ENCODE peak calls at places on chromosomes 7 and 10, in four cellular contexts. One of them, this sample, is unnamed.

GRCh38 chr7:50261593-50261992 is 42.9 kb upstream of the IKZF1 start:
- DNase-seq in thoracic aorta: no peak
- DNase-seq in H9: no peak
- DNase-seq in CD4-positive, alpha-beta T cell: no peak
- DNase-seq in this sample: no peak

GRCh38 chr7:17584822-17585221 is 286.4 kb downstream of the AHR start:
- DNase-seq in thoracic aorta: no peak
- DNase-seq in H9: no peak
- DNase-seq in CD4-positive, alpha-beta T cell: no peak
- DNase-seq in this sample: no peak

GRCh38 chr10:77320852-77321496 is 316.6 kb downstream of the KCNMA1 start:
- DNase-seq in thoracic aorta: no peak
- DNase-seq in H9: no peak
- DNase-seq in CD4-positive, alpha-beta T cell: no peak
- DNase-seq in this sample: no peak

GRCh38 chr10:102222798-102223197 is 3.3 kb upstream of the ELOVL3 start:
- DNase-seq in thoracic aorta: no peak
- DNase-seq in H9: no peak
- DNase-seq in CD4-positive, alpha-beta T cell: no peak
- DNase-seq in this sample: no peak

GRCh38 chr10:1168763-1169162 is 112.6 kb downstream of the WDR37 start:
- DNase-seq in thoracic aorta: no peak
- DNase-seq in H9: no peak
- DNase-seq in CD4-positive, alpha-beta T cell: no peak
- DNase-seq in this sample: no peak

GRCh38 chr10:126259883-126260282 is 128.4 kb downstream of the ADAM12 start:
- DNase-seq in thoracic aorta: no peak
- DNase-seq in H9: no peak
- DNase-seq in CD4-positive, alpha-beta T cell: no peak
- DNase-seq in this sample: no peak

GRCh38 chr10:60299961-60300883 is 89.5 kb downstream of the ANK3 start:
- DNase-seq in thoracic aorta: no peak
- DNase-seq in H9: peak; percentile 64
- DNase-seq in CD4-positive, alpha-beta T cell: no peak
- DNase-seq in this sample: no peak

GRCh38 chr10:43926371-43926770 is 277.7 kb upstream of the ZNF32 start:
- DNase-seq in thoracic aorta: no peak
- DNase-seq in H9: no peak
- DNase-seq in CD4-positive, alpha-beta T cell: no peak
- DNase-seq in this sample: no peak

GRCh38 chr7:132124575-132124974 is 451.7 kb downstream of the PLXNA4 start:
- DNase-seq in thoracic aorta: no peak
- DNase-seq in H9: no peak
- DNase-seq in CD4-positive, alpha-beta T cell: no peak
- DNase-seq in this sample: no peak

GRCh38 chr10:33132626-33133025 is 174.6 kb upstream of the ITGB1 start:
- DNase-seq in thoracic aorta: no peak
- DNase-seq in H9: peak; percentile 51
- DNase-seq in CD4-positive, alpha-beta T cell: peak; percentile 49
- DNase-seq in this sample: no peak

GRCh38 chr7:82091126-82091682 is 321.4 kb upstream of the HGF start:
- DNase-seq in thoracic aorta: no peak
- DNase-seq in H9: no peak
- DNase-seq in CD4-positive, alpha-beta T cell: no peak
- DNase-seq in this sample: no peak

GRCh38 chr10:126119591-126119990 is 223.2 kb downstream of the FANK1 start:
- DNase-seq in thoracic aorta: no peak
- DNase-seq in H9: no peak
- DNase-seq in CD4-positive, alpha-beta T cell: no peak
- DNase-seq in this sample: no peak

GRCh38 chr10:60646966-60647796 is 131.1 kb upstream of the CDK1 start:
- DNase-seq in thoracic aorta: no peak
- DNase-seq in H9: no peak
- DNase-seq in CD4-positive, alpha-beta T cell: peak; percentile 8
- DNase-seq in this sample: peak; percentile 7

GRCh38 chr7:129689995-129690581 is 78.6 kb downstream of the NRF1 start:
- DNase-seq in thoracic aorta: no peak
- DNase-seq in H9: no peak
- DNase-seq in CD4-positive, alpha-beta T cell: no peak
- DNase-seq in this sample: no peak

GRCh38 chr7:1122832-1123501 is 35.1 kb downstream of the GPER1 start:
- DNase-seq in thoracic aorta: no peak
- DNase-seq in H9: no peak
- DNase-seq in CD4-positive, alpha-beta T cell: no peak
- DNase-seq in this sample: no peak

GRCh38 chr10:10330481-10330880 is 687.2 kb upstream of the CELF2 start:
- DNase-seq in thoracic aorta: no peak
- DNase-seq in H9: no peak
- DNase-seq in CD4-positive, alpha-beta T cell: no peak
- DNase-seq in this sample: no peak

GRCh38 chr10:133537551-133538545 is 10.7 kb downstream of the CYP2E1 start:
- DNase-seq in thoracic aorta: no peak
- DNase-seq in H9: no peak
- DNase-seq in CD4-positive, alpha-beta T cell: no peak
- DNase-seq in this sample: no peak
- H3K9me3 ChIP-seq in thoracic aorta: no peaks in the 10 kb centered on the region
- H3K9me3 ChIP-seq in H9: peaks cover 76% of the 10 kb centered on the region
- H3K9me3 ChIP-seq in CD4-positive, alpha-beta T cell: no peaks in the 10 kb centered on the region
- H3K9me3 ChIP-seq in this sample: no peaks in the 10 kb centered on the region

GRCh38 chr10:113957013-113957412 is 86.7 kb upstream of the ADRB1 start:
- DNase-seq in thoracic aorta: no peak
- DNase-seq in H9: no peak
- DNase-seq in CD4-positive, alpha-beta T cell: no peak
- DNase-seq in this sample: no peak

GRCh38 chr10:113961261-113961938 is 82.3 kb upstream of the ADRB1 start:
- DNase-seq in thoracic aorta: no peak
- DNase-seq in H9: no peak
- DNase-seq in CD4-positive, alpha-beta T cell: peak; percentile 55
- DNase-seq in this sample: peak; percentile 88

GRCh38 chr10:113960617-113961260 is 82.9 kb upstream of the ADRB1 start:
- DNase-seq in thoracic aorta: no peak
- DNase-seq in H9: no peak
- DNase-seq in CD4-positive, alpha-beta T cell: peak; percentile 16
- DNase-seq in this sample: peak; percentile 32

GRCh38 chr10:113958631-113959382 is 84.9 kb upstream of the ADRB1 start:
- DNase-seq in thoracic aorta: no peak
- DNase-seq in H9: no peak
- DNase-seq in CD4-positive, alpha-beta T cell: no peak
- DNase-seq in this sample: no peak

GRCh38 chr10:113959383-113959760 is 84.3 kb upstream of the ADRB1 start:
- DNase-seq in thoracic aorta: no peak
- DNase-seq in H9: no peak
- DNase-seq in CD4-positive, alpha-beta T cell: no peak
- DNase-seq in this sample: no peak
- H3K9me3 ChIP-seq in thoracic aorta: no peaks in the 10 kb centered on the region
- H3K9me3 ChIP-seq in H9: no peaks in the 10 kb centered on the region
- H3K9me3 ChIP-seq in CD4-positive, alpha-beta T cell: no peaks in the 10 kb centered on the region
- H3K9me3 ChIP-seq in this sample: peaks cover 4% of the 10 kb centered on the region

GRCh38 chr10:37819797-37820196 is 37.6 kb downstream of the ZNF248 start:
- DNase-seq in thoracic aorta: no peak
- DNase-seq in H9: no peak
- DNase-seq in CD4-positive, alpha-beta T cell: no peak
- DNase-seq in this sample: no peak

GRCh38 chr10:37826806-37827205 is 30.6 kb downstream of the ZNF248 start:
- DNase-seq in thoracic aorta: no peak
- DNase-seq in H9: no peak
- DNase-seq in CD4-positive, alpha-beta T cell: no peak
- DNase-seq in this sample: no peak

GRCh38 chr10:37816290-37816689 is 41.1 kb downstream of the ZNF248 start:
- DNase-seq in thoracic aorta: no peak
- DNase-seq in H9: no peak
- DNase-seq in CD4-positive, alpha-beta T cell: no peak
- DNase-seq in this sample: no peak

DNA sequence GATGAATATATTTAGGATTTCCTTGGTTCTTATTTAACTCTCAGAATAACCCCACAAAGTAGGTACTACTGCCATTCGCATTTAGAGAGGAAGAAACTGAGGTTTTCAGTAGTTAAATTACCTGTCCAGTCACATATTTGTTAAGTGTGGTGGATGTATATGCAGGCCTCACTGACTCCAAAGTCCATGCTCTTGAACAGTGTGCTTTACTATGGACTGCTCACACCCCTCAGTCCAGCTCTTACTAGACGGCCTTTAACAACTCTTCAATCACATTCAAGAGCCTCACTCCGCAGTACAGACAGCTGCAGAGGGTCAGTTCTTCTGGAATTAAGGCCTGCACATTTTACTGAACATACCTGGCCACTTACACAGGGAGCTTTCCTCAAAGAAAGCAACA is 36.2 kb downstream of the ZNF248 start:
- DNase-seq in thoracic aorta: no peak
- DNase-seq in H9: no peak
- DNase-seq in CD4-positive, alpha-beta T cell: no peak
- DNase-seq in this sample: no peak
- H3K9me3 ChIP-seq in thoracic aorta: peaks cover 53% of the 10 kb centered on the region
- H3K9me3 ChIP-seq in H9: peaks cover 58% of the 10 kb centered on the region
- H3K9me3 ChIP-seq in CD4-positive, alpha-beta T cell: peaks cover 61% of the 10 kb centered on the region
- H3K9me3 ChIP-seq in this sample: peaks cover 63% of the 10 kb centered on the region

GRCh38 chr10:42697926-42698325 is 59.6 kb upstream of the ZNF33B start:
- DNase-seq in thoracic aorta: no peak
- DNase-seq in H9: no peak
- DNase-seq in CD4-positive, alpha-beta T cell: no peak
- DNase-seq in this sample: no peak
- H3K9me3 ChIP-seq in thoracic aorta: no peaks in the 10 kb centered on the region
- H3K9me3 ChIP-seq in H9: peaks cover 32% of the 10 kb centered on the region
- H3K9me3 ChIP-seq in CD4-positive, alpha-beta T cell: no peaks in the 10 kb centered on the region
- H3K9me3 ChIP-seq in this sample: no peaks in the 10 kb centered on the region

DNA sequence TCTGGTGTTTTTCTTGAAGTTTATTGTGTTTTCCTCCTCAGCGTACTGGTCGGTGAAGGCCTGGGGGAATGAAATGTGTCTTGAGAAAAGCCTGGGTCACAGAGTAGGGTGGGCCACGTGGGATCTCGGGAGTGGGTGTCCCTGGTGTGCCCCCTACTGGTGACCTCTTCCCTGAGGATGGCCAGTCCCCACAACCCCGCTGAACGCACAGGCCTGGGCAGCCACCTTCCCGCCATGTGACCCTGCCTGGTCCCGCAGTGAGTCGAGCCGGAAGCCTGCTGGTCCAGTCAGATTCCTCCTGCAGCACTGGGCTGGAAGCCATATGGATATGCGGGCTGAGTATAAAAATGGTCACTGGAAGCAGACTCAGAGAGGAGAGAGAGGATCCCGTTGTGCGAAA is 52.9 kb upstream of the GNA12 start:
- DNase-seq in thoracic aorta: no peak
- DNase-seq in H9: peak; percentile 53
- DNase-seq in CD4-positive, alpha-beta T cell: no peak
- DNase-seq in this sample: no peak
- H3K9me3 ChIP-seq in thoracic aorta: no peaks in the 10 kb centered on the region
- H3K9me3 ChIP-seq in H9: no peaks in the 10 kb centered on the region
- H3K9me3 ChIP-seq in CD4-positive, alpha-beta T cell: no peaks in the 10 kb centered on the region
- H3K9me3 ChIP-seq in this sample: no peaks in the 10 kb centered on the region

DNA sequence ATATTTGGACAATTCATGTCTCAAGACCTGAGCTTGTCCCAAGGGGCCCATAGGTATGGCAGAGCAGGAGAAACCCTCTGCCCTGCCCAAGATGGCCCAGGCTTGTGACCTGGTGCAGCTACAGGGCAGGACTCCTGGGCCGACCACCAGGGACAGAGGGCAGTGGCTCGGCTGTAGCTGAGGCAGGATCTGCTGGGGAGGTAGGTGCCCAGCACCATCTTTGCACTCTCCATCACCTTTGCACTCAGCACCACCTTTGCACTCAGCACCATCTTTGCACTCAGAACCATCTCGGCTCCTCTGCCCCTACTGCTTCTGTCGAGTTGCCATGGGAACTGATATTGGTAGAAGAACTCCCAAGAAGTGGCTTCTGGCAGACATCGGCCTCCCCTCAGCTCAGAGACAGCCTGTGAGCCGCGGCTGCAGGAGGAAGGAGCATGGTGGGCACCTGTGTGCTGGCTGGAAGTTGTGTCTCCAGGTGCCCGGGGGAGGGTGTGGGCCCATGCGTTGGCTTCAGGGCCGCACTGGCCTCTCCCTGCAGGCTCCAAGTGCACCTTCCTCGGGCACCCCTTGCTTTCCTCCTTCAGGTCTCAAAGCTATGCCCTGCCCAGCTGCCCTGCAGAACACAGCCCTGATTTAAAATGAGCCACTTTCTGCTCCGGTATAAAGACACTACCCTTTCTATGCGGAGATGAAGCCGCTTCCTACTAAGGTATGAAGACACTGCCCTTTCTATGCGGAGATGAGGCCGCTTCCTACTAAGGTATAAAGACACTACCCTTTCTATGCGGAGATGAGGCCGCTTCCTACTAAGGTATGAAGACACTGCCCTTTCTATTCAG is 514.5 kb downstream of the PTPRN2 start:
- DNase-seq in thoracic aorta: no peak
- DNase-seq in H9: no peak
- DNase-seq in CD4-positive, alpha-beta T cell: no peak
- DNase-seq in this sample: no peak
- H3K9me3 ChIP-seq in thoracic aorta: no peaks in the 10 kb centered on the region
- H3K9me3 ChIP-seq in H9: no peaks in the 10 kb centered on the region
- H3K9me3 ChIP-seq in CD4-positive, alpha-beta T cell: no peaks in the 10 kb centered on the region
- H3K9me3 ChIP-seq in this sample: no peaks in the 10 kb centered on the region

GRCh38 chr7:63046612-63047011 is 952.0 kb upstream of the ZNF722 start:
- DNase-seq in thoracic aorta: no peak
- DNase-seq in H9: no peak
- DNase-seq in CD4-positive, alpha-beta T cell: no peak
- DNase-seq in this sample: no peak

GRCh38 chr7:63045575-63045974 is 953.1 kb upstream of the ZNF722 start:
- DNase-seq in thoracic aorta: no peak
- DNase-seq in H9: no peak
- DNase-seq in CD4-positive, alpha-beta T cell: no peak
- DNase-seq in this sample: no peak

GRCh38 chr7:63042730-63043511 is 955.7 kb upstream of the ZNF722 start:
- DNase-seq in thoracic aorta: no peak
- DNase-seq in H9: no peak
- DNase-seq in CD4-positive, alpha-beta T cell: no peak
- DNase-seq in this sample: no peak

GRCh38 chr7:63043657-63044543 is 954.7 kb upstream of the ZNF722 start:
- DNase-seq in thoracic aorta: no peak
- DNase-seq in H9: no peak
- DNase-seq in CD4-positive, alpha-beta T cell: no peak
- DNase-seq in this sample: no peak

GRCh38 chr7:63044721-63045120 is 953.9 kb upstream of the ZNF722 start:
- DNase-seq in thoracic aorta: no peak
- DNase-seq in H9: no peak
- DNase-seq in CD4-positive, alpha-beta T cell: no peak
- DNase-seq in this sample: no peak
- H3K9me3 ChIP-seq in thoracic aorta: no peaks in the 10 kb centered on the region
- H3K9me3 ChIP-seq in H9: peaks cover 100% of the 10 kb centered on the region
- H3K9me3 ChIP-seq in CD4-positive, alpha-beta T cell: peaks cover 34% of the 10 kb centered on the region
- H3K9me3 ChIP-seq in this sample: peaks cover 4% of the 10 kb centered on the region

GRCh38 chr7:158318511-158318913 is 269.1 kb downstream of the PTPRN2 start:
- DNase-seq in thoracic aorta: no peak
- DNase-seq in H9: peak; percentile 55
- DNase-seq in CD4-positive, alpha-beta T cell: no peak
- DNase-seq in this sample: no peak
- H3K9me3 ChIP-seq in thoracic aorta: no peaks in the 10 kb centered on the region
- H3K9me3 ChIP-seq in H9: no peaks in the 10 kb centered on the region
- H3K9me3 ChIP-seq in CD4-positive, alpha-beta T cell: no peaks in the 10 kb centered on the region
- H3K9me3 ChIP-seq in this sample: peaks cover 9% of the 10 kb centered on the region

This sample was measured in CD4-positive, CD25-positive, alpha-beta regulatory T cell.